ENCODE peak calls at places on chromosomes 16 and 17, in eight cellular contexts. O, N, A, D, C, I, M and H are unnamed samples.
A peak's percentile ranks its signal among the peaks of the same experiment; 100 is the strongest.

GRCh38 chr16:667780-668518 is at the start of gene RHOT2:
- DNase-seq in D (peak; percentile 95), A (peak; percentile 91), N (peak; percentile 83), M (peak; percentile 48), I (peak; percentile 97), O (peak; percentile 96), C (peak; percentile 89), H (peak; percentile 85)

GRCh38 chr17:34675605-34676004 is 96.2 kb downstream of the TMEM132E start:
- DNase-seq in I (no peak), D (no peak), M (no peak), N (no peak), O (no peak), A (no peak), C (no peak), H (no peak)

GRCh38 chr16:85751665-85752501 is 987 bp upstream of the C16orf74 start:
- DNase-seq in M (no peak), I (no peak), A (no peak), D (no peak), N (no peak), O (no peak), C (no peak), H (no peak)

GRCh38 chr16:5442986-5443385 is 345.4 kb upstream of the EEF2KMT start:
- DNase-seq in D (no peak), C (no peak), O (no peak), M (no peak), I (no peak), A (no peak), N (no peak), H (no peak)

GRCh38 chr17:48498168-48498840 is 32.5 kb downstream of the HOXB1 start:
- DNase-seq in N (no peak), A (no peak), M (no peak), C (no peak), O (no peak), I (no peak), D (peak; percentile 54), H (no peak)

GRCh38 chr17:43220511-43221125 is 7.8 kb downstream of the CCDC200 start:
- DNase-seq in D (no peak), O (no peak), M (no peak), A (no peak), N (no peak), I (peak; percentile 30), C (no peak), H (no peak)

GRCh38 chr17:17570798-17571716 is 20.5 kb downstream of the PEMT start:
- DNase-seq in C (no peak), I (no peak), A (no peak), O (no peak), N (no peak), D (no peak), M (no peak), H (no peak)

GRCh38 chr17:19730829-19731228 is 14.4 kb upstream of the SLC47A2 start:
- DNase-seq in C (no peak), A (no peak), I (no peak), O (no peak), M (no peak), D (no peak), N (no peak), H (no peak)

GRCh38 chr17:38584350-38584925 is 21.3 kb downstream of the SRCIN1 start:
- DNase-seq in O (peak; percentile 41), M (no peak), A (peak; percentile 39), I (peak; percentile 89), C (no peak), N (peak; percentile 58), D (peak; percentile 85), H (peak; percentile 50)

GRCh38 chr16:57036315-57036714 is 47.0 kb downstream of the NLRC5 start:
- DNase-seq in A (no peak), D (no peak), I (no peak), O (no peak), C (no peak), M (no peak), N (no peak), H (no peak)

GRCh38 chr17:81870155-81870977 is 771 bp downstream of the ARHGDIA start:
- DNase-seq in D (peak; percentile 64), N (peak; percentile 19), O (peak; percentile 77), C (no peak), M (no peak), I (no peak), A (peak; percentile 74), H (no peak)

GRCh38 chr17:12918132-12918531 is 99.7 kb downstream of the ELAC2 start:
- DNase-seq in D (no peak), O (no peak), C (no peak), I (peak; percentile 46), N (no peak), M (no peak), A (no peak), H (no peak)

GRCh38 chr17:73976676-73977521 is 226.6 kb upstream of the RPL38 start:
- DNase-seq in C (no peak), O (no peak), D (peak; percentile 38), I (no peak), A (no peak), M (no peak), N (no peak), H (no peak)

GRCh38 chr16:51845586-51845985 is 694.5 kb upstream of the SALL1 start:
- DNase-seq in C (no peak), A (no peak), I (no peak), M (no peak), N (no peak), O (no peak), D (no peak), H (no peak)

GRCh38 chr16:4011225-4011939 is 104.9 kb downstream of the ADCY9 start:
- DNase-seq in D (peak; percentile 39), M (no peak), N (no peak), C (no peak), I (no peak), O (no peak), A (peak; percentile 13), H (peak; percentile 8)

GRCh38 chr16:2988590-2989099 is 8.4 kb upstream of the PKMYT1 start:
- DNase-seq in O (no peak), M (no peak), I (no peak), A (no peak), D (no peak), N (no peak), C (no peak), H (no peak)

GRCh38 chr17:14197582-14197981 is 39.1 kb downstream of the CDRT15 start:
- DNase-seq in D (no peak), N (peak; percentile 38), I (no peak), C (no peak), O (peak; percentile 91), A (no peak), M (no peak), H (no peak)

GRCh38 chr17:7886227-7887037 is 2.2 kb upstream of the CHD3 start:
- DNase-seq in M (no peak), O (peak; percentile 60), N (peak; percentile 63), I (peak; percentile 55), D (peak; percentile 61), C (no peak), A (no peak), H (no peak)

GRCh38 chr16:56547949-56548567 is 16.8 kb upstream of the MT4 start:
- DNase-seq in A (no peak), N (no peak), C (no peak), I (peak; percentile 67), M (no peak), D (no peak), O (no peak), H (no peak)

GRCh38 chr16:73051903-73052302 is 4.0 kb upstream of the ZFHX3 start:
- DNase-seq in C (no peak), N (no peak), M (no peak), I (no peak), D (peak; percentile 48), A (no peak), O (no peak), H (no peak)